ENCODE peak calls at places on chromosomes 5 and 9, in four cellular contexts. O is lung, X is heart left ventricle, E is esophagus muscularis mucosa. M is an unnamed sample. For H3K36me3 and H3K4me1, the result is how much of the 10 kb centered on the place peaks cover.

GRCh38 chr9:19229725-19230355 is 653 bp upstream of the DENND4C start:
- DNase-seq in O (no peak), X (no peak), E (peak), M (peak)

GRCh38 chr5:26740182-26740581 is 298.2 kb downstream of the CDH9 start:
- DNase-seq in O (no peak), X (no peak), E (no peak), M (no peak)

GRCh38 chr5:132074091-132074771 is 642 bp downstream of the CSF2 start:
- DNase-seq in O (peak), X (no peak), E (no peak), M (no peak)

GRCh38 chr9:135563858-135564257 is 2.3 kb downstream of the PAEP start:
- DNase-seq in O (no peak), X (no peak), E (no peak), M (no peak)

GRCh38 chr5:107257885-107258520 is 412.7 kb downstream of the EFNA5 start:
- DNase-seq in O (no peak), X (no peak), E (no peak), M (no peak)

GRCh38 chr9:75903785-75904360 is 13.4 kb downstream of the PCSK5 start:
- DNase-seq in O (no peak), X (no peak), E (no peak), M (no peak)

GRCh38 chr5:88674262-88675158 is 208.5 kb downstream of the MEF2C start:
- DNase-seq in O (no peak), X (no peak), E (no peak), M (peak)

GRCh38 chr5:160697281-160697680 is 154.7 kb downstream of the ATP10B start:
- DNase-seq in O (no peak), X (no peak), E (no peak), M (no peak)

GRCh38 chr5:59097116-59097515 is 514.2 kb downstream of the RAB3C start:
- DNase-seq in O (no peak), X (no peak), E (no peak), M (no peak)

GRCh38 chr5:140321796-140322195 is 18.9 kb upstream of the PFDN1 start:
- DNase-seq in O (peak), X (peak), E (peak), M (no peak)

GRCh38 chr5:57452885-57453284 is 29.7 kb downstream of the ACTBL2 start:
- DNase-seq in O (no peak), X (no peak), E (peak), M (no peak)

GRCh38 chr5:19256036-19256435 is 732.0 kb downstream of the CDH18 start:
- DNase-seq in O (no peak), X (no peak), E (no peak), M (no peak)

GRCh38 chr5:154571325-154572035 is 93.5 kb upstream of the HAND1 start:
- DNase-seq in O (no peak), X (no peak), E (peak), M (no peak)

GRCh38 chr9:124217839-124218437 is 39.8 kb upstream of the NEK6 start:
- DNase-seq in O (no peak), X (no peak), E (no peak), M (no peak)

GRCh38 chr5:91464886-91465646 is 81.9 kb upstream of the ARRDC3 start:
- DNase-seq in O (no peak), X (no peak), E (no peak), M (no peak)

GRCh38 chr5:10328323-10328722 is 20.6 kb upstream of the CMBL start:
- DNase-seq in O (no peak), X (no peak), E (no peak), M (no peak)

GRCh38 chr5:179293276-179293675 is 52.0 kb downstream of the ADAMTS2 start:
- DNase-seq in O (no peak), X (no peak), E (no peak), M (peak)

GRCh38 chr5:33781286-33781685 is 110.5 kb downstream of the ADAMTS12 start:
- DNase-seq in O (no peak), X (no peak), E (no peak), M (no peak)

GRCh38 chr5:142947427-142947709 is 177.2 kb downstream of the ARHGAP26 start:
- DNase-seq in O (no peak), X (no peak), E (no peak), M (no peak)

GRCh38 chr5:132495063-132495671 is 4.6 kb upstream of the IRF1 start:
- DNase-seq in O (peak), X (no peak), E (no peak), M (no peak)

GRCh38 chr5:34587355-34588241 is 68.5 kb upstream of the RAI14 start:
- DNase-seq in O (no peak), X (no peak), E (no peak), M (no peak)

DNA sequence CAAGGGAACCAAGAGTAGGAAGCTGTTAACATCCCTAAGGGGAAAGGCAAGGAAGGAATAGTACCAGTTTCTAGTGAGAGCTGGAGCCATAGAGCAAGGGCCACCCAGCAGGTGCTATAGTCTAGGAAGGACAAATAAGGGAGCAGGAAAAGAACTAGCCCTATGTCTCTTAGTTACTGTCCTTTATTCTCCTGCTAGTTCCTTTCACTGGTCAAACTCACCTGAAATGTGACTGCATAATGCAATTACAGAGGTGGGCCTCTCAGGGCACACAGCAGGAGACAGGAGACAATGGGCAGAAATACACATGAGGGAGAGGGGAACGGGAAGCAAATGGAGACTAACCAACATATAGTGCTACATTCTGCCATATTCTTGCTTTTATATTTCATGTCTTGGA is 26.7 kb upstream of the FRMPD1 start:
- DNase-seq in O (no peak), X (no peak), E (no peak), M (no peak)
- H3K36me3 ChIP-seq in O (under half), X (under half), E (under half), M (under half)

GRCh38 chr5:78758169-78758839 is 109.7 kb upstream of the LHFPL2 start:
- DNase-seq in O (no peak), X (no peak), E (no peak), M (no peak)

GRCh38 chr5:78754655-78755054 is 106.1 kb upstream of the LHFPL2 start:
- DNase-seq in O (no peak), X (no peak), E (no peak), M (no peak)

GRCh38 chr5:78755822-78756429 is 107.4 kb upstream of the LHFPL2 start:
- DNase-seq in O (no peak), X (no peak), E (no peak), M (no peak)

GRCh38 chr5:78756853-78757252 is 108.3 kb upstream of the LHFPL2 start:
- DNase-seq in O (no peak), X (no peak), E (no peak), M (no peak)

DNA sequence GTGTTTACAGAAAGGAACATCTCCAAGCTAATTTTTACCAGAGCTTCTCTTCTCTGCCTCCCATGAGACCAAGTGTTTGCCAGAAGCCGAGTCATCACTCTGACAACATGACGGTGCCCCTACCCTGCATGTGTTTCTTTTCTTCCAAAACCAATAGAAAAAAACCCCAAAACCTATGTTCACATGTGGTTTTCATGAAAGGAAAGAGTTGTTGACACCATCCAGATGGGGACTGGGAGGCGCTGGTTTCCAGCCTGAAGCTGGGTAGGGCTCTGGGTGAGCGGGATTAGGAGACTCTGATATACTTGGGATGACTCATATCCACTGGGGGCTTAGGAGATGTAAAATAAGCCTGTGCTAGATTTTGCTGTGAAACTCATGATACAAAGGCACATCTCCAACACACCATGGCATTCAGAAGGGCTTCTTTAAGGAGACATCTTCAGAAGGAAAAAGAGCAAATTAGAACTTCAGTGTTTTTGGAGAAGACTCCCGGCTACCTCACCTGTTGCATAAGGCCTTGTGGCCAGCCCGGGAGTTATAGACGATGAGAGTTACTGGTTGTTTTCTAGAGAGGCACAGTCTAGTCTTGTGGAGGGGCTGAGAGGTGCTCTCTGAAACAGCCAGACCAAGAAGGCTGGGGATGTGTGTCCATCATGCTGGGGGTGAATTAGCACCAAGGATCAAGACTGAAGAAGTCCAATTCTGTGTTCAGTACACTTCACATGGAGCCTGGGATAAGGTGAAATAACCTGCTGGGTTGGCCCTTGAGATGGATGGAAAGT is 108.9 kb upstream of the LHFPL2 start:
- DNase-seq in O (no peak), X (no peak), E (no peak), M (no peak)
- H3K4me1 ChIP-seq in O (under half), X (under half), E (under half), M (under half)

GRCh38 chr5:116486588-116486987 is 88.0 kb downstream of the SEMA6A start:
- DNase-seq in O (no peak), X (no peak), E (peak), M (no peak)
- TF ChIP-seq CTCF in O (no peak), X (no peak), E (no peak), M (no peak)

DNA sequence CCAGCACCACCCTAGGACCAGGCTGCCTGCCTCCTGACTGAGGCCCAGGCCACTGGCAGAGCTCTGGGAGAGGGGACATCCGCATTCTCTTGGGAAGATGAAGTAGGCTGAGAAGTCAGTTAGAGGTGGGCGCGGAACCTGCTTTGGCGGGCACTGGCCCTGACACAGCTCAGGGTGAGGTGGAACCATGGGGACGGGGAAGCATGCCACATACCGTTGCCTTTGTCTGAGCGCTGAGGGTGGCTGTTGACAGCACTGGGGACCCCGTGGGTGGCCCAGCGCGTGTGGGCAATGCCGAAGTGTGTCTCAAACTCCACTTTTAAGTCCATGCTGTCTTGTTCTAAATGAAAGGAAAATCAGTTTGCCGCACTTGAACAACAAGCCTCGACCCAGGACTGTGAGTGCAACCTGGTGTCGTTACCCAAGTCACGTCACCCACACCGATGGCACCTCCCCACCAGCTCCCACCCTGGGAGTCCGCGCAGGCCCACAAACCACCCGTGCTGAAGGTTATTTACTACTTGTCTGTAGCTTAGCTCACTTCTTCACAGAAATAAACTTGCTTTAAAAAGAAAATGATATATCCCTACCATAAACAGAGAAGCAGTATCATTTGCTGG is 17.4 kb downstream of the GFPT2 start:
- DNase-seq in O (no peak), X (no peak), E (no peak), M (no peak)
- H3K36me3 ChIP-seq in O (under half), X (under half), E (half or more), M (under half)

GRCh38 chr5:149801307-149801985 is 71.3 kb downstream of the PPARGC1B start:
- DNase-seq in O (no peak), X (no peak), E (no peak), M (no peak)
- H3K4me1 ChIP-seq in O (under half), X (half or more), E (half or more), M (under half)

GRCh38 chr9:38359689-38360385 is 32.7 kb upstream of the ALDH1B1 start:
- DNase-seq in O (no peak), X (no peak), E (no peak), M (no peak)
- TF ChIP-seq CTCF in O (no peak), X (no peak), E (no peak), M (no peak)

GRCh38 chr9:122819326-122819725 is 9.1 kb downstream of the PDCL start:
- DNase-seq in O (no peak), X (no peak), E (no peak), M (no peak)
- H3K36me3 ChIP-seq in O (under half), X (half or more), E (half or more), M (under half)

GRCh38 chr9:127977877-127978647 is 2.7 kb downstream of the EEIG1 start:
- DNase-seq in O (peak), X (peak), E (peak), M (peak)
- H3K4me1 ChIP-seq in O (under half), X (half or more), E (half or more), M (under half)

GRCh38 chr9:80091526-80091925 is 519.8 kb downstream of the TLE4 start:
- DNase-seq in O (no peak), X (no peak), E (no peak), M (no peak)

GRCh38 chr9:80097476-80097875 is 525.7 kb downstream of the TLE4 start:
- DNase-seq in O (no peak), X (no peak), E (no peak), M (no peak)

GRCh38 chr9:80090317-80090716 is 518.6 kb downstream of the TLE4 start:
- DNase-seq in O (no peak), X (no peak), E (no peak), M (no peak)

GRCh38 chr9:80094176-80094771 is 522.5 kb downstream of the TLE4 start:
- DNase-seq in O (no peak), X (no peak), E (no peak), M (no peak)

GRCh38 chr9:80093695-80094094 is 521.9 kb downstream of the TLE4 start:
- DNase-seq in O (no peak), X (no peak), E (no peak), M (no peak)
- TF ChIP-seq CTCF in O (no peak), X (no peak), E (no peak), M (no peak)